ENCODE peak calls at places on chromosomes 12 and 14, in four cellular contexts. T is GM20000, S is upper lobe of right lung, N is RPMI7951. V is an unnamed sample.

GRCh38 chr12:6183689-6184441 is 16.3 kb upstream of the CD9 start:
- DNase-seq in T (no peak), S (no peak), N (peak; percentile 63), V (no peak)

GRCh38 chr14:55767291-55767690 is 187.3 kb downstream of the KTN1 start:
- DNase-seq in T (no peak), S (no peak), N (no peak), V (no peak)

GRCh38 chr14:24062216-24062980 is 9.0 kb upstream of the CPNE6 start:
- DNase-seq in T (no peak), S (no peak), N (no peak), V (peak; percentile 50)

GRCh38 chr14:59627011-59627520 is 50.5 kb upstream of the CCDC175 start:
- DNase-seq in T (no peak), S (no peak), N (no peak), V (no peak)

GRCh38 chr14:54593860-54594259 is 26.9 kb downstream of the SAMD4A start:
- DNase-seq in T (no peak), S (no peak), N (no peak), V (no peak)

GRCh38 chr12:95830335-95831089 is 28.2 kb upstream of the SNRPF start:
- DNase-seq in T (no peak), S (no peak), N (no peak), V (no peak)

GRCh38 chr12:66087365-66087943 is 43.1 kb downstream of the LLPH start:
- DNase-seq in T (peak; percentile 53), S (no peak), N (peak; percentile 70), V (no peak)

GRCh38 chr12:74849801-74850200 is 312.2 kb downstream of the ATXN7L3B start:
- DNase-seq in T (no peak), S (no peak), N (no peak), V (no peak)

GRCh38 chr12:121446760-121447159 is 46.8 kb downstream of the RNF34 start:
- DNase-seq in T (no peak), S (no peak), N (no peak), V (no peak)

GRCh38 chr12:89016970-89017778 is 335.1 kb downstream of the DUSP6 start:
- DNase-seq in T (peak; percentile 32), S (peak; percentile 59), N (peak; percentile 71), V (no peak)

V was measured in spleen.